ENCODE peak calls at places on chromosomes 11 and 22, in ten cellular contexts. R is adrenal gland, T is head of caudate nucleus, X is SK-N-SH, C is left ventricle myocardium inferior, N is EL, F is AML-193, D is NB4, B is posterior cingulate gyrus, U is HCEC 1CT. M is an unnamed sample.

GRCh38 chr11:132992838-132993680 is 539.2 kb downstream of the OPCML start:
- DNase-seq in R (no peak), T (peak), X (peak), C (no peak), N (peak), F (no peak), D (no peak), B (no peak), U (no peak), M (no peak)

GRCh38 chr11:13297308-13297916 is 19.8 kb downstream of the BMAL1 start:
- DNase-seq in R (no peak), T (no peak), X (no peak), C (no peak), N (no peak), F (no peak), D (no peak), B (no peak), U (no peak), M (no peak)

GRCh38 chr22:32810241-32811133 is 9.0 kb downstream of the TIMP3 start:
- DNase-seq in R (no peak), T (no peak), X (no peak), C (no peak), N (no peak), F (no peak), D (no peak), B (no peak), U (no peak), M (no peak)

GRCh38 chr11:121229495-121229894 is 63.1 kb upstream of the SC5D start:
- DNase-seq in R (no peak), T (no peak), X (no peak), C (no peak), N (no peak), F (no peak), D (no peak), B (no peak), U (no peak), M (no peak)

GRCh38 chr22:19058713-19059451 is 63.3 kb downstream of the DGCR2 start:
- DNase-seq in R (peak), T (no peak), X (no peak), C (no peak), N (no peak), F (no peak), D (no peak), B (peak), U (no peak), M (no peak)

GRCh38 chr11:47979378-47980092 is 824 bp upstream of the PTPRJ start:
- DNase-seq in R (no peak), T (no peak), X (peak), C (no peak), N (no peak), F (no peak), D (peak), B (no peak), U (no peak), M (no peak)

GRCh38 chr11:121391914-121392313 is 60.2 kb upstream of the SORL1 start:
- DNase-seq in R (no peak), T (no peak), X (no peak), C (no peak), N (no peak), F (no peak), D (no peak), B (no peak), U (no peak), M (no peak)

GRCh38 chr11:69353696-69354544 is 60.0 kb downstream of the MYEOV start:
- DNase-seq in R (no peak), T (no peak), X (peak), C (no peak), N (no peak), F (no peak), D (no peak), B (no peak), U (no peak), M (no peak)

GRCh38 chr11:75474878-75475766 is 42.1 kb upstream of the KLHL35 start:
- DNase-seq in R (peak), T (peak), X (peak), C (peak), N (peak), F (peak), D (peak), B (peak), U (peak), M (no peak)

GRCh38 chr11:4194889-4195288 is 100.3 kb downstream of the RRM1 start:
- DNase-seq in R (no peak), T (no peak), X (no peak), C (no peak), N (no peak), F (no peak), D (no peak), B (no peak), U (no peak), M (no peak)

GRCh38 chr22:20750461-20751184 is 23.3 kb upstream of the SERPIND1 start:
- DNase-seq in R (peak), T (peak), X (no peak), C (peak), N (peak), F (no peak), D (peak), B (peak), U (peak), M (peak)